ENCODE peak calls at places on chromosomes 3 and 15, in six cellular contexts. One of them, this sample, is unnamed.
A peak's percentile ranks its signal among the peaks of the same experiment; 100 is the strongest.

GRCh38 chr15:34810455-34811146 is 15.3 kb upstream of the ACTC1 start:
- DNase-seq in neural progenitor cell: no peak
- DNase-seq in fibroblast of lung: peak; percentile 98
- DNase-seq in GM23248: peak; percentile 98
- DNase-seq in K562: no peak
- DNase-seq in astrocyte: peak; percentile 98
- DNase-seq in this sample: no peak

GRCh38 chr3:108096506-108097325 is 5.9 kb upstream of the CD47 start:
- DNase-seq in GM23248: no peak
- DNase-seq in neural progenitor cell: no peak
- DNase-seq in fibroblast of lung: no peak
- DNase-seq in K562: no peak
- DNase-seq in astrocyte: no peak
- DNase-seq in this sample: no peak

GRCh38 chr3:51389423-51390183 is 1.5 kb upstream of the RBM15B start:
- DNase-seq in neural progenitor cell: peak; percentile 81
- DNase-seq in GM23248: peak; percentile 74
- DNase-seq in fibroblast of lung: peak; percentile 48
- DNase-seq in K562: peak; percentile 33
- DNase-seq in astrocyte: peak; percentile 20
- DNase-seq in this sample: peak; percentile 52

GRCh38 chr15:91710072-91710471 is 143.4 kb upstream of the SLCO3A1 start:
- DNase-seq in astrocyte: peak; percentile 14
- DNase-seq in GM23248: no peak
- DNase-seq in fibroblast of lung: peak; percentile 27
- DNase-seq in K562: no peak
- DNase-seq in neural progenitor cell: no peak
- DNase-seq in this sample: no peak

GRCh38 chr15:101463265-101463664 is 26.2 kb downstream of the PCSK6 start:
- DNase-seq in neural progenitor cell: no peak
- DNase-seq in fibroblast of lung: no peak
- DNase-seq in GM23248: no peak
- DNase-seq in astrocyte: no peak
- DNase-seq in K562: no peak
- DNase-seq in this sample: no peak

GRCh38 chr3:155553800-155554199 is 191.1 kb downstream of the PLCH1 start:
- DNase-seq in K562: no peak
- DNase-seq in neural progenitor cell: no peak
- DNase-seq in GM23248: no peak
- DNase-seq in fibroblast of lung: peak; percentile 9
- DNase-seq in astrocyte: no peak
- DNase-seq in this sample: no peak

GRCh38 chr3:177473184-177473583 is 275.9 kb upstream of the TBL1XR1 start:
- DNase-seq in neural progenitor cell: no peak
- DNase-seq in K562: no peak
- DNase-seq in GM23248: no peak
- DNase-seq in astrocyte: peak; percentile 57
- DNase-seq in fibroblast of lung: peak; percentile 65
- DNase-seq in this sample: no peak

GRCh38 chr3:142019794-142020320 is 129.5 kb downstream of the TFDP2 start:
- DNase-seq in K562: no peak
- DNase-seq in GM23248: no peak
- DNase-seq in fibroblast of lung: peak; percentile 40
- DNase-seq in neural progenitor cell: no peak
- DNase-seq in astrocyte: peak; percentile 22
- DNase-seq in this sample: peak; percentile 12

GRCh38 chr15:84764989-84765388 is 16.6 kb downstream of the ZNF592 start:
- DNase-seq in fibroblast of lung: no peak
- DNase-seq in astrocyte: no peak
- DNase-seq in GM23248: no peak
- DNase-seq in K562: no peak
- DNase-seq in neural progenitor cell: no peak
- DNase-seq in this sample: no peak

GRCh38 chr3:152252750-152253149 is 16.0 kb upstream of the MBNL1 start:
- DNase-seq in fibroblast of lung: no peak
- DNase-seq in neural progenitor cell: no peak
- DNase-seq in K562: no peak
- DNase-seq in GM23248: no peak
- DNase-seq in astrocyte: no peak
- DNase-seq in this sample: no peak

GRCh38 chr3:152251916-152252315 is 16.8 kb upstream of the MBNL1 start:
- DNase-seq in GM23248: no peak
- DNase-seq in fibroblast of lung: no peak
- DNase-seq in neural progenitor cell: no peak
- DNase-seq in astrocyte: no peak
- DNase-seq in K562: no peak
- DNase-seq in this sample: no peak

GRCh38 chr3:152255290-152255689 is 13.4 kb upstream of the MBNL1 start:
- DNase-seq in neural progenitor cell: no peak
- DNase-seq in GM23248: no peak
- DNase-seq in K562: no peak
- DNase-seq in fibroblast of lung: no peak
- DNase-seq in astrocyte: no peak
- DNase-seq in this sample: no peak

GRCh38 chr3:152253514-152253913 is 15.2 kb upstream of the MBNL1 start:
- DNase-seq in K562: no peak
- DNase-seq in GM23248: peak; percentile 45
- DNase-seq in neural progenitor cell: no peak
- DNase-seq in astrocyte: no peak
- DNase-seq in fibroblast of lung: no peak
- DNase-seq in this sample: no peak

GRCh38 chr3:152254031-152254430 is 14.7 kb upstream of the MBNL1 start:
- DNase-seq in neural progenitor cell: no peak
- DNase-seq in K562: no peak
- DNase-seq in astrocyte: no peak
- DNase-seq in fibroblast of lung: no peak
- DNase-seq in GM23248: no peak
- DNase-seq in this sample: no peak
- H3K27ac ChIP-seq in neural progenitor cell: no peak overlapping the region
- H3K27ac ChIP-seq in K562: no peak overlapping the region
- H3K27ac ChIP-seq in astrocyte: no peak overlapping the region
- H3K27ac ChIP-seq in fibroblast of lung: no peak overlapping the region
- H3K27ac ChIP-seq in GM23248: no peak overlapping the region
- H3K27ac ChIP-seq in this sample: no peak overlapping the region

GRCh38 chr3:56860351-56860750 is 58.6 kb upstream of the ARHGEF3 start:
- DNase-seq in neural progenitor cell: no peak
- DNase-seq in fibroblast of lung: no peak
- DNase-seq in K562: no peak
- DNase-seq in astrocyte: no peak
- DNase-seq in GM23248: no peak
- DNase-seq in this sample: no peak

GRCh38 chr3:56864090-56864489 is 62.3 kb upstream of the ARHGEF3 start:
- DNase-seq in K562: no peak
- DNase-seq in astrocyte: no peak
- DNase-seq in neural progenitor cell: no peak
- DNase-seq in fibroblast of lung: no peak
- DNase-seq in GM23248: no peak
- DNase-seq in this sample: no peak

GRCh38 chr3:56860948-56861347 is 59.2 kb upstream of the ARHGEF3 start:
- DNase-seq in neural progenitor cell: no peak
- DNase-seq in fibroblast of lung: no peak
- DNase-seq in GM23248: no peak
- DNase-seq in K562: no peak
- DNase-seq in astrocyte: no peak
- DNase-seq in this sample: no peak

GRCh38 chr3:56862352-56863062 is 60.8 kb upstream of the ARHGEF3 start:
- DNase-seq in fibroblast of lung: peak; percentile 96
- DNase-seq in astrocyte: peak; percentile 95
- DNase-seq in GM23248: peak; percentile 84
- DNase-seq in neural progenitor cell: no peak
- DNase-seq in K562: no peak
- DNase-seq in this sample: no peak

GRCh38 chr3:56861511-56861910 is 59.8 kb upstream of the ARHGEF3 start:
- DNase-seq in K562: no peak
- DNase-seq in astrocyte: no peak
- DNase-seq in neural progenitor cell: no peak
- DNase-seq in fibroblast of lung: no peak
- DNase-seq in GM23248: no peak
- DNase-seq in this sample: no peak
- H3K4me2 ChIP-seq in K562: no peak overlapping the region
- H3K4me2 ChIP-seq in astrocyte: no peak overlapping the region
- H3K4me2 ChIP-seq in neural progenitor cell: no peak overlapping the region
- H3K4me2 ChIP-seq in fibroblast of lung: no peak overlapping the region
- H3K4me2 ChIP-seq in GM23248: no peak overlapping the region
- H3K4me2 ChIP-seq in this sample: no peak overlapping the region

DNA sequence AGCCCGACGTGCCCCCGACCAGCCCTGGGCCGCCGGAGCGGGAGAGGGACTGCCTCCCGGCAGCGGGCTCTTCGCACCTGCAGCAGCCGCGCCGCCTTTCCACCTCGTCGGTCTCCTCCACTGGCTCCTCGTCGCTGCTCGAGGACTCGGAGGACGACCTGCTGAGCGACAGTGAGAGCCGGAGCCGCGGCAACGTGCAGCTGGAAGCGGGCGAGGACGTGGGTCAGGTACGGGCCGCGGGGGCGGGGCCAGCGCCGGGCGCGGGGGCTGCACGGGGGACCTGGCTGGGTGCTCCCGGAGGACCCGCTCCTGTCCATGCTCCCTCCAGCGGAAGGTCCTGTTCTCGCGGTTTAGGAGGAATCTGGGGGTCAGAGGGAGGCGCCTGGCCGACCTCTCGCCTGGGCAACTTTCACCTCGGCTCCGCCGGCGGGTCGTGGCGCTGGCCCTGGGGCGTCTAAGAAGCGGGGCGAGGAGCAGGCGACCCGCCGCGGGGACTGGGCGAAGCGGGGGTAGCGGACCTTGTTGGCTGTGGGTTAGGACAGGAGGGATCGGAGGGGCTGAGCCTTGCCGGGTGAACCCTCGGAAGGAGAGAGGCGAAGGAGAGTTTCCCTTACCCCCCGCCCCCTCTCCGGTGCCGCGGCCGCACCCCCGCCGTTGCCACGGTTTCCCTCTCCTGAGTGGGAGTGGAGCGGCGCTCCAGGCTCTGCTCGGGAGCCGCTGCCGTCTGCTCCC is 682 bp downstream of the ITPKA start:
- DNase-seq in neural progenitor cell: peak; percentile 77
- DNase-seq in fibroblast of lung: no peak
- DNase-seq in astrocyte: no peak
- DNase-seq in GM23248: peak; percentile 38
- DNase-seq in K562: peak; percentile 82
- DNase-seq in this sample: peak; percentile 48
- TF ChIP-seq EZH2 in neural progenitor cell: peak; percentile 91
- TF ChIP-seq EZH2 in fibroblast of lung: peak; percentile 86
- TF ChIP-seq EZH2 in astrocyte: peak; percentile 88
- TF ChIP-seq EZH2 in GM23248: peak; percentile 78
- TF ChIP-seq EZH2 in K562: no peak
- TF ChIP-seq EZH2 in this sample: no peak

GRCh38 chr3:29284578-29284977 is 3.7 kb downstream of the RBMS3 start:
- DNase-seq in fibroblast of lung: no peak
- DNase-seq in GM23248: peak; percentile 51
- DNase-seq in astrocyte: no peak
- DNase-seq in neural progenitor cell: no peak
- DNase-seq in K562: no peak
- DNase-seq in this sample: no peak

GRCh38 chr3:29285356-29286070 is 4.6 kb downstream of the RBMS3 start:
- DNase-seq in K562: no peak
- DNase-seq in fibroblast of lung: peak; percentile 46
- DNase-seq in neural progenitor cell: no peak
- DNase-seq in GM23248: peak; percentile 55
- DNase-seq in astrocyte: peak; percentile 22
- DNase-seq in this sample: no peak

GRCh38 chr3:29283297-29283681 is 2.4 kb downstream of the RBMS3 start:
- DNase-seq in neural progenitor cell: no peak
- DNase-seq in astrocyte: peak; percentile 15
- DNase-seq in K562: no peak
- DNase-seq in GM23248: peak; percentile 39
- DNase-seq in fibroblast of lung: no peak
- DNase-seq in this sample: no peak

GRCh38 chr3:29282431-29283296 is 1.8 kb downstream of the RBMS3 start:
- DNase-seq in fibroblast of lung: peak; percentile 82
- DNase-seq in K562: no peak
- DNase-seq in GM23248: peak; percentile 57
- DNase-seq in astrocyte: peak; percentile 77
- DNase-seq in neural progenitor cell: peak; percentile 17
- DNase-seq in this sample: no peak

GRCh38 chr3:29283739-29284138 is 2.9 kb downstream of the RBMS3 start:
- DNase-seq in fibroblast of lung: no peak
- DNase-seq in neural progenitor cell: no peak
- DNase-seq in K562: no peak
- DNase-seq in astrocyte: no peak
- DNase-seq in GM23248: no peak
- DNase-seq in this sample: no peak
- H3K27ac ChIP-seq in fibroblast of lung: peak overlapping the region; percentile 91
- H3K27ac ChIP-seq in neural progenitor cell: no peak overlapping the region
- H3K27ac ChIP-seq in K562: no peak overlapping the region
- H3K27ac ChIP-seq in astrocyte: peak overlapping the region; percentile 89
- H3K27ac ChIP-seq in GM23248: peak overlapping the region; percentile 88
- H3K27ac ChIP-seq in this sample: no peak overlapping the region

GRCh38 chr3:196643761-196644160 is 4.3 kb downstream of the NRROS start:
- DNase-seq in neural progenitor cell: no peak
- DNase-seq in fibroblast of lung: no peak
- DNase-seq in astrocyte: no peak
- DNase-seq in GM23248: no peak
- DNase-seq in K562: no peak
- DNase-seq in this sample: no peak

GRCh38 chr3:196645917-196646735 is 6.6 kb downstream of the NRROS start:
- DNase-seq in fibroblast of lung: no peak
- DNase-seq in neural progenitor cell: no peak
- DNase-seq in GM23248: no peak
- DNase-seq in astrocyte: no peak
- DNase-seq in K562: no peak
- DNase-seq in this sample: no peak

GRCh38 chr3:196645091-196645490 is 5.6 kb downstream of the NRROS start:
- DNase-seq in astrocyte: no peak
- DNase-seq in K562: no peak
- DNase-seq in GM23248: no peak
- DNase-seq in neural progenitor cell: no peak
- DNase-seq in fibroblast of lung: no peak
- DNase-seq in this sample: no peak

GRCh38 chr3:196648856-196649255 is 9.4 kb downstream of the NRROS start:
- DNase-seq in astrocyte: no peak
- DNase-seq in GM23248: peak; percentile 10
- DNase-seq in K562: no peak
- DNase-seq in fibroblast of lung: peak; percentile 7
- DNase-seq in neural progenitor cell: no peak
- DNase-seq in this sample: no peak

DNA sequence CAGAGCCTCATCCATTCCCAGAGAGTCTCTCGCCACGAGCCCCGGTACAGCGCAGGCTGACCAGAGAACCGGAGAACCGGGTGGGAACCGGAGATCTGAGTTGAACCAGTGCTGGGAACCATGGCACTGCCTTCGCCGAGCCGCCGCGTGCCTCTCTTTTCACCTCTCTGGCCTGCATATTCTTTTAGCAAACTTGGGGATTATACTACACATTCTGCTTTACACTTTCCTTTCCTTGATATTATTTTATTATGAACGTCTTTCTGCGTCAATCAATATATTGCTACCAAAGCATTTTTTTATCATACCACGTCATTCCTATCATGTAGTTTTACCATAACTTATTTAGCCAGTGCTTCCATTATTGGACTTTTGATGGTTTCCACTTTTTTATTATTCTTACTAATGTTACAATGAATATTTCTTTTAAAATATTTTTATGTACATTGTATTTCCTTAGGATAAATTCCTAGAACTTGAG is 7.3 kb downstream of the NRROS start:
- DNase-seq in astrocyte: no peak
- DNase-seq in GM23248: no peak
- DNase-seq in neural progenitor cell: no peak
- DNase-seq in K562: no peak
- DNase-seq in fibroblast of lung: no peak
- DNase-seq in this sample: no peak
- H3K4me2 ChIP-seq in astrocyte: no peak overlapping the region
- H3K4me2 ChIP-seq in GM23248: no peak overlapping the region
- H3K4me2 ChIP-seq in neural progenitor cell: no peak overlapping the region
- H3K4me2 ChIP-seq in K562: no peak overlapping the region
- H3K4me2 ChIP-seq in fibroblast of lung: no peak overlapping the region
- H3K4me2 ChIP-seq in this sample: no peak overlapping the region

GRCh38 chr15:74245342-74245931 is 9.3 kb downstream of the CCDC33 start:
- DNase-seq in K562: peak; percentile 27
- DNase-seq in astrocyte: no peak
- DNase-seq in neural progenitor cell: peak; percentile 81
- DNase-seq in fibroblast of lung: no peak
- DNase-seq in GM23248: peak; percentile 20
- DNase-seq in this sample: no peak
- TF ChIP-seq EZH2 in K562: no peak
- TF ChIP-seq EZH2 in astrocyte: no peak
- TF ChIP-seq EZH2 in neural progenitor cell: no peak
- TF ChIP-seq EZH2 in fibroblast of lung: no peak
- TF ChIP-seq EZH2 in GM23248: no peak
- TF ChIP-seq EZH2 in this sample: no peak

This sample was measured in MM.1S.